ENCODE peak calls at places on chromosome 10, in five cellular contexts. X, K, N, Z and T are unnamed samples.

GRCh38 chr10:21399392-21400015 is 126.0 kb downstream of the SKIDA1 start:
- DNase-seq in X (peak; percentile 68), K (no peak), N (peak; percentile 34), Z (no peak), T (no peak)

GRCh38 chr10:43138757-43139241 is 554 bp downstream of the CSGALNACT2 start:
- DNase-seq in X (peak; percentile 54), K (peak; percentile 50), N (peak; percentile 38), Z (no peak), T (no peak)

GRCh38 chr10:22252801-22253577 is 35.2 kb upstream of the EBLN1 start:
- DNase-seq in X (no peak), K (peak; percentile 57), N (no peak), Z (peak; percentile 52), T (peak; percentile 56)

GRCh38 chr10:97319671-97320479 is 804 bp downstream of the FRAT1 start:
- DNase-seq in X (peak; percentile 31), K (peak; percentile 86), N (no peak), Z (peak; percentile 58), T (peak; percentile 64)

GRCh38 chr10:93165367-93165766 is 91.7 kb downstream of the CYP26A1 start:
- DNase-seq in X (no peak), K (no peak), N (no peak), Z (no peak), T (no peak)

GRCh38 chr10:65341323-65341922 is 1584.4 kb upstream of the LRRTM3 start:
- DNase-seq in X (peak; percentile 0), K (no peak), N (no peak), Z (no peak), T (peak; percentile 13)

GRCh38 chr10:50472914-50473313 is 150.8 kb downstream of the SGMS1 start:
- DNase-seq in X (no peak), K (no peak), N (no peak), Z (no peak), T (no peak)

GRCh38 chr10:97991875-97992274 is 38.5 kb downstream of the CRTAC1 start:
- DNase-seq in X (peak; percentile 58), K (peak; percentile 84), N (peak; percentile 13), Z (no peak), T (no peak)

GRCh38 chr10:86959737-86960002 is 1.3 kb downstream of the SNCG start:
- DNase-seq in X (no peak), K (no peak), N (no peak), Z (no peak), T (no peak)

GRCh38 chr10:60098676-60099601 is 192.6 kb upstream of the CCDC6 start:
- DNase-seq in X (peak; percentile 46), K (peak; percentile 61), N (peak; percentile 31), Z (no peak), T (no peak)

GRCh38 chr10:77428776-77429395 is 208.7 kb downstream of the KCNMA1 start:
- DNase-seq in X (peak; percentile 28), K (peak; percentile 79), N (peak; percentile 48), Z (no peak), T (no peak)

GRCh38 chr10:3478153-3478552 is 305.6 kb upstream of the PITRM1 start:
- DNase-seq in X (no peak), K (no peak), N (no peak), Z (no peak), T (no peak)

GRCh38 chr10:65358565-65358964 is 1567.3 kb upstream of the LRRTM3 start:
- DNase-seq in X (peak; percentile 1), K (peak; percentile 65), N (no peak), Z (no peak), T (no peak)

GRCh38 chr10:115706482-115707076 is 566.4 kb downstream of the GFRA1 start:
- DNase-seq in X (peak; percentile 48), K (peak; percentile 61), N (no peak), Z (no peak), T (no peak)

GRCh38 chr10:43039629-43040481 is 37.0 kb upstream of the RET start:
- DNase-seq in X (peak; percentile 22), K (no peak), N (no peak), Z (no peak), T (no peak)

GRCh38 chr10:113550365-113550764 is 2.5 kb upstream of the HABP2 start:
- DNase-seq in X (peak; percentile 92), K (no peak), N (no peak), Z (no peak), T (no peak)

GRCh38 chr10:116268976-116269375 is 4.0 kb downstream of the GFRA1 start:
- DNase-seq in X (no peak), K (no peak), N (no peak), Z (no peak), T (no peak)

GRCh38 chr10:132459252-132460028 is 62.4 kb downstream of the PWWP2B start:
- DNase-seq in X (no peak), K (no peak), N (no peak), Z (peak; percentile 22), T (peak; percentile 40)

GRCh38 chr10:70702193-70702763 is 30.0 kb downstream of the ADAMTS14 start:
- DNase-seq in X (no peak), K (no peak), N (no peak), Z (no peak), T (no peak)

GRCh38 chr10:70588255-70588654 is 14.3 kb downstream of the PRF1 start:
- DNase-seq in X (no peak), K (no peak), N (no peak), Z (no peak), T (no peak)

GRCh38 chr10:104371753-104372152 is 18.1 kb downstream of the CFAP58 start:
- DNase-seq in X (no peak), K (no peak), N (no peak), Z (no peak), T (no peak)

GRCh38 chr10:100043796-100044195 is 34.0 kb upstream of the DNMBP start:
- DNase-seq in X (peak; percentile 86), K (no peak), N (no peak), Z (peak; percentile 75), T (no peak)

GRCh38 chr10:118912961-118913360 is 116.6 kb upstream of the NANOS1 start:
- DNase-seq in X (no peak), K (no peak), N (no peak), Z (no peak), T (no peak)

GRCh38 chr10:71868192-71868697 is 17.2 kb upstream of the PSAP start:
- DNase-seq in X (no peak), K (no peak), N (peak; percentile 57), Z (peak; percentile 55), T (peak; percentile 64)

GRCh38 chr10:43389867-43390266 is 18.4 kb downstream of the FXYD4 start:
- DNase-seq in X (no peak), K (no peak), N (no peak), Z (no peak), T (no peak)

GRCh38 chr10:5584895-5585516 is 60.2 kb downstream of the CALML3 start:
- DNase-seq in X (no peak), K (no peak), N (peak; percentile 67), Z (no peak), T (no peak)

GRCh38 chr10:499991-500390 is 189.5 kb downstream of the DIP2C start:
- DNase-seq in X (no peak), K (no peak), N (no peak), Z (no peak), T (no peak)

GRCh38 chr10:118790058-118790457 is 35.3 kb upstream of the CACUL1 start:
- DNase-seq in X (no peak), K (no peak), N (no peak), Z (no peak), T (no peak)

GRCh38 chr10:2117641-2118040 is 380.3 kb upstream of the ADARB2 start:
- DNase-seq in X (no peak), K (no peak), N (no peak), Z (no peak), T (no peak)

GRCh38 chr10:129941199-129942018 is 22.7 kb downstream of the EBF3 start:
- DNase-seq in X (no peak), K (no peak), N (no peak), Z (no peak), T (no peak)

GRCh38 chr10:129942391-129942790 is 21.7 kb downstream of the EBF3 start:
- DNase-seq in X (no peak), K (no peak), N (no peak), Z (no peak), T (no peak)

GRCh38 chr10:129942019-129942277 is 22.1 kb downstream of the EBF3 start:
- DNase-seq in X (no peak), K (no peak), N (no peak), Z (no peak), T (no peak)

GRCh38 chr10:129939416-129940275 is 24.4 kb downstream of the EBF3 start:
- DNase-seq in X (no peak), K (no peak), N (no peak), Z (peak; percentile 10), T (no peak)

GRCh38 chr10:129940617-129941198 is 23.4 kb downstream of the EBF3 start:
- DNase-seq in X (no peak), K (no peak), N (no peak), Z (peak; percentile 15), T (no peak)
- H3K4me1 ChIP-seq in X (peaks cover 6% of the 10 kb centered on the region), K (no peaks in the 10 kb centered on the region), N (no peaks in the 10 kb centered on the region), Z (peaks cover 77% of the 10 kb centered on the region), T (no peaks in the 10 kb centered on the region)

DNA sequence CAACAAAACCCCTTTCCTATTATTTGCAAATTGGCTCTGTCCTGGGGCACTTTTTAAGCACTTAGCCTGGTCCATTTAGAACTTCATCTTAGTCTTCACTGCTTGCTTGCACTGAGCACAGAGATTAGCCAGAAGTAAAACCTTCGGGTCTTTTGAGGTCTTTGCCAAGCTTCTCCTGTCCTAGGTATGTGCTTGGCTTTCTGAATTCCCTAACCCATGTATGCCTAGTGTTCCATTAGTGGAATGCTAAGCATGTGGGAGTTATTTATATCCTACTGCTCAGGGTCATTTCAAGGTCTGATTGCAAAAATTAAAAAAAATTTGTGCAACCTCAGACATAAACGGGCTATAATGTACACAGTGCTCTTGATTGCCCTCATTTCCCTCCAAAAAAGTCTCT is 18.0 kb downstream of the ZNF37A start:
- DNase-seq in X (no peak), K (no peak), N (no peak), Z (no peak), T (no peak)
- H3K4me3 ChIP-seq in X (no peak overlapping the region), K (no peak overlapping the region), N (no peak overlapping the region), Z (no peak overlapping the region), T (no peak overlapping the region)

DNA sequence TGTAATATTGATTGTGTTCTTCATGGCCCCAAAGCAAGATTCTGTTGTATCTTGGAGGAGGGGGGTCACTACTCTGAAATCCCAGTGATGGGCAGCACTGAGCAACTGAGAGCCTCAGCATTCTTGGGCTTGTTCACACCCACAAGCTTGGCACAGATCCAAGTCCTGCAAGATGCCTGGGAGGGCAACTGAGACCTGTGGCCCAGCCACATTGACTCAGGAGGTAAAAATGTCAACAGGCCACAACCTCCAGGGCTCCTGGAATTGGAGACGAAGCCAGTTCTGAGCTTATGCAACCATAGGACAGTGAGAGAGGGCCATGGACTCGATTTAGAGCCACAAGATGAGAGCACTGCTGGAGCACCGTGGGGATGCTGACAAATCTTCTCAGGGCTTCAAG is 3.1 kb upstream of the DOCK1 start:
- DNase-seq in X (peak; percentile 34), K (no peak), N (peak; percentile 47), Z (no peak), T (no peak)
- TF ChIP-seq CTCF in X (peak; percentile 21), K (no peak), N (no peak), Z (no peak), T (no peak)

GRCh38 chr10:32331606-32332005 is 15.4 kb downstream of the EPC1 start:
- DNase-seq in X (no peak), K (no peak), N (no peak), Z (no peak), T (no peak)
- H3K4me1 ChIP-seq in X (peaks cover 68% of the 10 kb centered on the region), K (peaks cover 60% of the 10 kb centered on the region), N (peaks cover 44% of the 10 kb centered on the region), Z (peaks cover 98% of the 10 kb centered on the region), T (peaks cover 45% of the 10 kb centered on the region)